ENCODE peak calls at places on chromosomes 11 and 22, in ten cellular contexts. One of them, this sample, is unnamed.

GRCh38 chr11:83566948-83567347 is 280.8 kb upstream of the CCDC90B start:
- DNase-seq in NCI-H69: peak
- DNase-seq in natural killer cell treated with Interleukin-12 subunit alpha and Interleukin-12 subunit beta and Interleukin-15 and Interleukin-18, amount 100 ng/mL, for 72 hours: no peak
- DNase-seq in kidney tubule cell: peak
- DNase-seq in activated naive CD4-positive, alpha-beta T cell treated with anti-CD3 and anti-CD28 coated beads, Interleukin-2, amount 10 ng/mL, durations not matched to agents 7 days and 5 days: no peak
- DNase-seq in stimulated activated CD4-positive, alpha-beta T cell treated with anti-CD3 and anti-CD28 coated beads, Interleukin-15, amount 100 ng/mL, for 24 hours: no peak
- DNase-seq in fibroblast of lung: peak
- DNase-seq in Peyer's patch: no peak
- DNase-seq in esophagus squamous epithelium: no peak
- DNase-seq in ecto neural progenitor cell: no peak
- DNase-seq in this sample: peak

GRCh38 chr11:104795511-104796213 is 102.6 kb downstream of the CASP12 start:
- DNase-seq in Peyer's patch: no peak
- DNase-seq in esophagus squamous epithelium: no peak
- DNase-seq in activated naive CD4-positive, alpha-beta T cell treated with anti-CD3 and anti-CD28 coated beads, Interleukin-2, amount 10 ng/mL, durations not matched to agents 7 days and 5 days: no peak
- DNase-seq in NCI-H69: peak
- DNase-seq in stimulated activated CD4-positive, alpha-beta T cell treated with anti-CD3 and anti-CD28 coated beads, Interleukin-15, amount 100 ng/mL, for 24 hours: no peak
- DNase-seq in ecto neural progenitor cell: no peak
- DNase-seq in kidney tubule cell: no peak
- DNase-seq in fibroblast of lung: no peak
- DNase-seq in natural killer cell treated with Interleukin-12 subunit alpha and Interleukin-12 subunit beta and Interleukin-15 and Interleukin-18, amount 100 ng/mL, for 72 hours: no peak
- DNase-seq in this sample: no peak

GRCh38 chr22:36595154-36595553 is 66.2 kb upstream of the EIF3D start:
- DNase-seq in Peyer's patch: no peak
- DNase-seq in natural killer cell treated with Interleukin-12 subunit alpha and Interleukin-12 subunit beta and Interleukin-15 and Interleukin-18, amount 100 ng/mL, for 72 hours: no peak
- DNase-seq in fibroblast of lung: no peak
- DNase-seq in esophagus squamous epithelium: no peak
- DNase-seq in kidney tubule cell: no peak
- DNase-seq in NCI-H69: no peak
- DNase-seq in activated naive CD4-positive, alpha-beta T cell treated with anti-CD3 and anti-CD28 coated beads, Interleukin-2, amount 10 ng/mL, durations not matched to agents 7 days and 5 days: no peak
- DNase-seq in stimulated activated CD4-positive, alpha-beta T cell treated with anti-CD3 and anti-CD28 coated beads, Interleukin-15, amount 100 ng/mL, for 24 hours: no peak
- DNase-seq in ecto neural progenitor cell: no peak
- DNase-seq in this sample: no peak

GRCh38 chr11:47071341-47071740 is 105.3 kb downstream of the ARFGAP2 start:
- DNase-seq in natural killer cell treated with Interleukin-12 subunit alpha and Interleukin-12 subunit beta and Interleukin-15 and Interleukin-18, amount 100 ng/mL, for 72 hours: no peak
- DNase-seq in kidney tubule cell: no peak
- DNase-seq in esophagus squamous epithelium: no peak
- DNase-seq in activated naive CD4-positive, alpha-beta T cell treated with anti-CD3 and anti-CD28 coated beads, Interleukin-2, amount 10 ng/mL, durations not matched to agents 7 days and 5 days: no peak
- DNase-seq in Peyer's patch: no peak
- DNase-seq in stimulated activated CD4-positive, alpha-beta T cell treated with anti-CD3 and anti-CD28 coated beads, Interleukin-15, amount 100 ng/mL, for 24 hours: no peak
- DNase-seq in ecto neural progenitor cell: no peak
- DNase-seq in fibroblast of lung: no peak
- DNase-seq in NCI-H69: no peak
- DNase-seq in this sample: peak

GRCh38 chr11:76790251-76790650 is 7.1 kb downstream of the TSKU start:
- DNase-seq in esophagus squamous epithelium: no peak
- DNase-seq in kidney tubule cell: no peak
- DNase-seq in NCI-H69: no peak
- DNase-seq in Peyer's patch: no peak
- DNase-seq in stimulated activated CD4-positive, alpha-beta T cell treated with anti-CD3 and anti-CD28 coated beads, Interleukin-15, amount 100 ng/mL, for 24 hours: no peak
- DNase-seq in fibroblast of lung: no peak
- DNase-seq in natural killer cell treated with Interleukin-12 subunit alpha and Interleukin-12 subunit beta and Interleukin-15 and Interleukin-18, amount 100 ng/mL, for 72 hours: peak
- DNase-seq in ecto neural progenitor cell: peak
- DNase-seq in activated naive CD4-positive, alpha-beta T cell treated with anti-CD3 and anti-CD28 coated beads, Interleukin-2, amount 10 ng/mL, durations not matched to agents 7 days and 5 days: no peak
- DNase-seq in this sample: no peak

GRCh38 chr22:19143967-19144400 is 467 bp downstream of the ESS2 start:
- DNase-seq in activated naive CD4-positive, alpha-beta T cell treated with anti-CD3 and anti-CD28 coated beads, Interleukin-2, amount 10 ng/mL, durations not matched to agents 7 days and 5 days: peak
- DNase-seq in natural killer cell treated with Interleukin-12 subunit alpha and Interleukin-12 subunit beta and Interleukin-15 and Interleukin-18, amount 100 ng/mL, for 72 hours: peak
- DNase-seq in stimulated activated CD4-positive, alpha-beta T cell treated with anti-CD3 and anti-CD28 coated beads, Interleukin-15, amount 100 ng/mL, for 24 hours: peak
- DNase-seq in Peyer's patch: no peak
- DNase-seq in kidney tubule cell: peak
- DNase-seq in esophagus squamous epithelium: no peak
- DNase-seq in fibroblast of lung: peak
- DNase-seq in NCI-H69: no peak
- DNase-seq in ecto neural progenitor cell: no peak
- DNase-seq in this sample: no peak

GRCh38 chr11:19359425-19360000 is 118.8 kb upstream of the E2F8 start:
- DNase-seq in Peyer's patch: no peak
- DNase-seq in stimulated activated CD4-positive, alpha-beta T cell treated with anti-CD3 and anti-CD28 coated beads, Interleukin-15, amount 100 ng/mL, for 24 hours: no peak
- DNase-seq in esophagus squamous epithelium: no peak
- DNase-seq in ecto neural progenitor cell: no peak
- DNase-seq in fibroblast of lung: peak
- DNase-seq in kidney tubule cell: peak
- DNase-seq in NCI-H69: no peak
- DNase-seq in natural killer cell treated with Interleukin-12 subunit alpha and Interleukin-12 subunit beta and Interleukin-15 and Interleukin-18, amount 100 ng/mL, for 72 hours: no peak
- DNase-seq in activated naive CD4-positive, alpha-beta T cell treated with anti-CD3 and anti-CD28 coated beads, Interleukin-2, amount 10 ng/mL, durations not matched to agents 7 days and 5 days: no peak
- DNase-seq in this sample: no peak

GRCh38 chr11:77474509-77475070 is 696 bp upstream of the PAK1 start:
- DNase-seq in ecto neural progenitor cell: no peak
- DNase-seq in kidney tubule cell: no peak
- DNase-seq in activated naive CD4-positive, alpha-beta T cell treated with anti-CD3 and anti-CD28 coated beads, Interleukin-2, amount 10 ng/mL, durations not matched to agents 7 days and 5 days: no peak
- DNase-seq in Peyer's patch: no peak
- DNase-seq in fibroblast of lung: no peak
- DNase-seq in NCI-H69: peak
- DNase-seq in stimulated activated CD4-positive, alpha-beta T cell treated with anti-CD3 and anti-CD28 coated beads, Interleukin-15, amount 100 ng/mL, for 24 hours: no peak
- DNase-seq in esophagus squamous epithelium: no peak
- DNase-seq in natural killer cell treated with Interleukin-12 subunit alpha and Interleukin-12 subunit beta and Interleukin-15 and Interleukin-18, amount 100 ng/mL, for 72 hours: no peak
- DNase-seq in this sample: peak

GRCh38 chr11:102762414-102762813 is 18.0 kb downstream of the MMP10 start:
- DNase-seq in fibroblast of lung: peak
- DNase-seq in Peyer's patch: no peak
- DNase-seq in esophagus squamous epithelium: no peak
- DNase-seq in activated naive CD4-positive, alpha-beta T cell treated with anti-CD3 and anti-CD28 coated beads, Interleukin-2, amount 10 ng/mL, durations not matched to agents 7 days and 5 days: no peak
- DNase-seq in natural killer cell treated with Interleukin-12 subunit alpha and Interleukin-12 subunit beta and Interleukin-15 and Interleukin-18, amount 100 ng/mL, for 72 hours: no peak
- DNase-seq in kidney tubule cell: peak
- DNase-seq in ecto neural progenitor cell: no peak
- DNase-seq in NCI-H69: peak
- DNase-seq in stimulated activated CD4-positive, alpha-beta T cell treated with anti-CD3 and anti-CD28 coated beads, Interleukin-15, amount 100 ng/mL, for 24 hours: no peak
- DNase-seq in this sample: peak

GRCh38 chr22:17781319-17782031 is 7.2 kb upstream of the BID start:
- DNase-seq in kidney tubule cell: peak
- DNase-seq in fibroblast of lung: peak
- DNase-seq in stimulated activated CD4-positive, alpha-beta T cell treated with anti-CD3 and anti-CD28 coated beads, Interleukin-15, amount 100 ng/mL, for 24 hours: peak
- DNase-seq in ecto neural progenitor cell: no peak
- DNase-seq in esophagus squamous epithelium: no peak
- DNase-seq in NCI-H69: peak
- DNase-seq in Peyer's patch: no peak
- DNase-seq in natural killer cell treated with Interleukin-12 subunit alpha and Interleukin-12 subunit beta and Interleukin-15 and Interleukin-18, amount 100 ng/mL, for 72 hours: peak
- DNase-seq in activated naive CD4-positive, alpha-beta T cell treated with anti-CD3 and anti-CD28 coated beads, Interleukin-2, amount 10 ng/mL, durations not matched to agents 7 days and 5 days: peak
- DNase-seq in this sample: no peak

GRCh38 chr11:113204280-113204679 is 110.1 kb upstream of the TTC12 start:
- DNase-seq in fibroblast of lung: no peak
- DNase-seq in kidney tubule cell: no peak
- DNase-seq in NCI-H69: no peak
- DNase-seq in stimulated activated CD4-positive, alpha-beta T cell treated with anti-CD3 and anti-CD28 coated beads, Interleukin-15, amount 100 ng/mL, for 24 hours: no peak
- DNase-seq in esophagus squamous epithelium: no peak
- DNase-seq in activated naive CD4-positive, alpha-beta T cell treated with anti-CD3 and anti-CD28 coated beads, Interleukin-2, amount 10 ng/mL, durations not matched to agents 7 days and 5 days: no peak
- DNase-seq in Peyer's patch: no peak
- DNase-seq in ecto neural progenitor cell: no peak
- DNase-seq in natural killer cell treated with Interleukin-12 subunit alpha and Interleukin-12 subunit beta and Interleukin-15 and Interleukin-18, amount 100 ng/mL, for 72 hours: no peak
- DNase-seq in this sample: no peak

GRCh38 chr11:88183233-88183632 is 8.0 kb upstream of the RAB38 start:
- DNase-seq in NCI-H69: no peak
- DNase-seq in Peyer's patch: no peak
- DNase-seq in ecto neural progenitor cell: no peak
- DNase-seq in natural killer cell treated with Interleukin-12 subunit alpha and Interleukin-12 subunit beta and Interleukin-15 and Interleukin-18, amount 100 ng/mL, for 72 hours: no peak
- DNase-seq in esophagus squamous epithelium: no peak
- DNase-seq in activated naive CD4-positive, alpha-beta T cell treated with anti-CD3 and anti-CD28 coated beads, Interleukin-2, amount 10 ng/mL, durations not matched to agents 7 days and 5 days: no peak
- DNase-seq in fibroblast of lung: no peak
- DNase-seq in kidney tubule cell: no peak
- DNase-seq in stimulated activated CD4-positive, alpha-beta T cell treated with anti-CD3 and anti-CD28 coated beads, Interleukin-15, amount 100 ng/mL, for 24 hours: no peak
- DNase-seq in this sample: no peak

GRCh38 chr11:116861539-116861938 is 24.1 kb upstream of the APOA1 start:
- DNase-seq in NCI-H69: no peak
- DNase-seq in activated naive CD4-positive, alpha-beta T cell treated with anti-CD3 and anti-CD28 coated beads, Interleukin-2, amount 10 ng/mL, durations not matched to agents 7 days and 5 days: no peak
- DNase-seq in Peyer's patch: no peak
- DNase-seq in natural killer cell treated with Interleukin-12 subunit alpha and Interleukin-12 subunit beta and Interleukin-15 and Interleukin-18, amount 100 ng/mL, for 72 hours: no peak
- DNase-seq in fibroblast of lung: peak
- DNase-seq in esophagus squamous epithelium: no peak
- DNase-seq in stimulated activated CD4-positive, alpha-beta T cell treated with anti-CD3 and anti-CD28 coated beads, Interleukin-15, amount 100 ng/mL, for 24 hours: no peak
- DNase-seq in kidney tubule cell: peak
- DNase-seq in ecto neural progenitor cell: no peak
- DNase-seq in this sample: no peak

GRCh38 chr11:371051-371450 is 1.8 kb downstream of the B4GALNT4 start:
- DNase-seq in kidney tubule cell: no peak
- DNase-seq in natural killer cell treated with Interleukin-12 subunit alpha and Interleukin-12 subunit beta and Interleukin-15 and Interleukin-18, amount 100 ng/mL, for 72 hours: peak
- DNase-seq in esophagus squamous epithelium: no peak
- DNase-seq in ecto neural progenitor cell: no peak
- DNase-seq in stimulated activated CD4-positive, alpha-beta T cell treated with anti-CD3 and anti-CD28 coated beads, Interleukin-15, amount 100 ng/mL, for 24 hours: no peak
- DNase-seq in fibroblast of lung: no peak
- DNase-seq in activated naive CD4-positive, alpha-beta T cell treated with anti-CD3 and anti-CD28 coated beads, Interleukin-2, amount 10 ng/mL, durations not matched to agents 7 days and 5 days: no peak
- DNase-seq in NCI-H69: no peak
- DNase-seq in Peyer's patch: no peak
- DNase-seq in this sample: no peak

GRCh38 chr11:36467913-36468312 is 42.2 kb downstream of the TRAF6 start:
- DNase-seq in NCI-H69: no peak
- DNase-seq in fibroblast of lung: no peak
- DNase-seq in esophagus squamous epithelium: no peak
- DNase-seq in natural killer cell treated with Interleukin-12 subunit alpha and Interleukin-12 subunit beta and Interleukin-15 and Interleukin-18, amount 100 ng/mL, for 72 hours: no peak
- DNase-seq in activated naive CD4-positive, alpha-beta T cell treated with anti-CD3 and anti-CD28 coated beads, Interleukin-2, amount 10 ng/mL, durations not matched to agents 7 days and 5 days: no peak
- DNase-seq in stimulated activated CD4-positive, alpha-beta T cell treated with anti-CD3 and anti-CD28 coated beads, Interleukin-15, amount 100 ng/mL, for 24 hours: no peak
- DNase-seq in ecto neural progenitor cell: peak
- DNase-seq in kidney tubule cell: no peak
- DNase-seq in Peyer's patch: no peak
- DNase-seq in this sample: no peak

GRCh38 chr22:43183496-43184263 is 3.3 kb downstream of the TTLL12 start:
- DNase-seq in stimulated activated CD4-positive, alpha-beta T cell treated with anti-CD3 and anti-CD28 coated beads, Interleukin-15, amount 100 ng/mL, for 24 hours: no peak
- DNase-seq in esophagus squamous epithelium: no peak
- DNase-seq in NCI-H69: no peak
- DNase-seq in fibroblast of lung: peak
- DNase-seq in natural killer cell treated with Interleukin-12 subunit alpha and Interleukin-12 subunit beta and Interleukin-15 and Interleukin-18, amount 100 ng/mL, for 72 hours: no peak
- DNase-seq in activated naive CD4-positive, alpha-beta T cell treated with anti-CD3 and anti-CD28 coated beads, Interleukin-2, amount 10 ng/mL, durations not matched to agents 7 days and 5 days: no peak
- DNase-seq in kidney tubule cell: peak
- DNase-seq in Peyer's patch: no peak
- DNase-seq in ecto neural progenitor cell: no peak
- DNase-seq in this sample: no peak

GRCh38 chr22:19972652-19973550 is 31.3 kb upstream of the TXNRD2 start:
- DNase-seq in natural killer cell treated with Interleukin-12 subunit alpha and Interleukin-12 subunit beta and Interleukin-15 and Interleukin-18, amount 100 ng/mL, for 72 hours: no peak
- DNase-seq in stimulated activated CD4-positive, alpha-beta T cell treated with anti-CD3 and anti-CD28 coated beads, Interleukin-15, amount 100 ng/mL, for 24 hours: no peak
- DNase-seq in Peyer's patch: no peak
- DNase-seq in activated naive CD4-positive, alpha-beta T cell treated with anti-CD3 and anti-CD28 coated beads, Interleukin-2, amount 10 ng/mL, durations not matched to agents 7 days and 5 days: no peak
- DNase-seq in NCI-H69: no peak
- DNase-seq in ecto neural progenitor cell: no peak
- DNase-seq in esophagus squamous epithelium: no peak
- DNase-seq in kidney tubule cell: no peak
- DNase-seq in fibroblast of lung: no peak
- DNase-seq in this sample: no peak

GRCh38 chr22:45549739-45550138 is 47.1 kb downstream of the FBLN1 start:
- DNase-seq in activated naive CD4-positive, alpha-beta T cell treated with anti-CD3 and anti-CD28 coated beads, Interleukin-2, amount 10 ng/mL, durations not matched to agents 7 days and 5 days: no peak
- DNase-seq in Peyer's patch: no peak
- DNase-seq in natural killer cell treated with Interleukin-12 subunit alpha and Interleukin-12 subunit beta and Interleukin-15 and Interleukin-18, amount 100 ng/mL, for 72 hours: no peak
- DNase-seq in fibroblast of lung: no peak
- DNase-seq in ecto neural progenitor cell: no peak
- DNase-seq in kidney tubule cell: no peak
- DNase-seq in NCI-H69: no peak
- DNase-seq in stimulated activated CD4-positive, alpha-beta T cell treated with anti-CD3 and anti-CD28 coated beads, Interleukin-15, amount 100 ng/mL, for 24 hours: no peak
- DNase-seq in esophagus squamous epithelium: no peak
- DNase-seq in this sample: no peak

GRCh38 chr11:35003658-35004057 is 87.2 kb downstream of the PDHX start:
- DNase-seq in ecto neural progenitor cell: no peak
- DNase-seq in esophagus squamous epithelium: no peak
- DNase-seq in Peyer's patch: no peak
- DNase-seq in stimulated activated CD4-positive, alpha-beta T cell treated with anti-CD3 and anti-CD28 coated beads, Interleukin-15, amount 100 ng/mL, for 24 hours: no peak
- DNase-seq in NCI-H69: no peak
- DNase-seq in activated naive CD4-positive, alpha-beta T cell treated with anti-CD3 and anti-CD28 coated beads, Interleukin-2, amount 10 ng/mL, durations not matched to agents 7 days and 5 days: no peak
- DNase-seq in kidney tubule cell: no peak
- DNase-seq in natural killer cell treated with Interleukin-12 subunit alpha and Interleukin-12 subunit beta and Interleukin-15 and Interleukin-18, amount 100 ng/mL, for 72 hours: no peak
- DNase-seq in fibroblast of lung: peak
- DNase-seq in this sample: no peak

GRCh38 chr11:131666006-131666405 is 295.6 kb downstream of the NTM start:
- DNase-seq in esophagus squamous epithelium: no peak
- DNase-seq in NCI-H69: no peak
- DNase-seq in activated naive CD4-positive, alpha-beta T cell treated with anti-CD3 and anti-CD28 coated beads, Interleukin-2, amount 10 ng/mL, durations not matched to agents 7 days and 5 days: no peak
- DNase-seq in ecto neural progenitor cell: no peak
- DNase-seq in kidney tubule cell: no peak
- DNase-seq in stimulated activated CD4-positive, alpha-beta T cell treated with anti-CD3 and anti-CD28 coated beads, Interleukin-15, amount 100 ng/mL, for 24 hours: no peak
- DNase-seq in fibroblast of lung: no peak
- DNase-seq in Peyer's patch: no peak
- DNase-seq in natural killer cell treated with Interleukin-12 subunit alpha and Interleukin-12 subunit beta and Interleukin-15 and Interleukin-18, amount 100 ng/mL, for 72 hours: no peak
- DNase-seq in this sample: no peak

GRCh38 chr11:127114035-127114434 is 113.5 kb upstream of the KIRREL3 start:
- DNase-seq in esophagus squamous epithelium: no peak
- DNase-seq in fibroblast of lung: no peak
- DNase-seq in stimulated activated CD4-positive, alpha-beta T cell treated with anti-CD3 and anti-CD28 coated beads, Interleukin-15, amount 100 ng/mL, for 24 hours: no peak
- DNase-seq in Peyer's patch: no peak
- DNase-seq in natural killer cell treated with Interleukin-12 subunit alpha and Interleukin-12 subunit beta and Interleukin-15 and Interleukin-18, amount 100 ng/mL, for 72 hours: no peak
- DNase-seq in kidney tubule cell: no peak
- DNase-seq in NCI-H69: peak
- DNase-seq in activated naive CD4-positive, alpha-beta T cell treated with anti-CD3 and anti-CD28 coated beads, Interleukin-2, amount 10 ng/mL, durations not matched to agents 7 days and 5 days: no peak
- DNase-seq in ecto neural progenitor cell: no peak
- DNase-seq in this sample: peak

GRCh38 chr22:37193629-37194191 is 5.7 kb upstream of the C1QTNF6 start:
- DNase-seq in esophagus squamous epithelium: no peak
- DNase-seq in fibroblast of lung: peak
- DNase-seq in kidney tubule cell: peak
- DNase-seq in ecto neural progenitor cell: no peak
- DNase-seq in stimulated activated CD4-positive, alpha-beta T cell treated with anti-CD3 and anti-CD28 coated beads, Interleukin-15, amount 100 ng/mL, for 24 hours: peak
- DNase-seq in activated naive CD4-positive, alpha-beta T cell treated with anti-CD3 and anti-CD28 coated beads, Interleukin-2, amount 10 ng/mL, durations not matched to agents 7 days and 5 days: peak
- DNase-seq in natural killer cell treated with Interleukin-12 subunit alpha and Interleukin-12 subunit beta and Interleukin-15 and Interleukin-18, amount 100 ng/mL, for 72 hours: peak
- DNase-seq in NCI-H69: peak
- DNase-seq in Peyer's patch: peak
- DNase-seq in this sample: peak

GRCh38 chr11:9001736-9002135 is 2.1 kb downstream of the NRIP3 start:
- DNase-seq in activated naive CD4-positive, alpha-beta T cell treated with anti-CD3 and anti-CD28 coated beads, Interleukin-2, amount 10 ng/mL, durations not matched to agents 7 days and 5 days: no peak
- DNase-seq in NCI-H69: peak
- DNase-seq in fibroblast of lung: peak
- DNase-seq in esophagus squamous epithelium: no peak
- DNase-seq in natural killer cell treated with Interleukin-12 subunit alpha and Interleukin-12 subunit beta and Interleukin-15 and Interleukin-18, amount 100 ng/mL, for 72 hours: no peak
- DNase-seq in stimulated activated CD4-positive, alpha-beta T cell treated with anti-CD3 and anti-CD28 coated beads, Interleukin-15, amount 100 ng/mL, for 24 hours: peak
- DNase-seq in ecto neural progenitor cell: no peak
- DNase-seq in Peyer's patch: no peak
- DNase-seq in kidney tubule cell: peak
- DNase-seq in this sample: no peak

GRCh38 chr22:20750461-20751184 is 23.3 kb upstream of the SERPIND1 start:
- DNase-seq in stimulated activated CD4-positive, alpha-beta T cell treated with anti-CD3 and anti-CD28 coated beads, Interleukin-15, amount 100 ng/mL, for 24 hours: peak
- DNase-seq in fibroblast of lung: peak
- DNase-seq in NCI-H69: peak
- DNase-seq in esophagus squamous epithelium: no peak
- DNase-seq in kidney tubule cell: peak
- DNase-seq in natural killer cell treated with Interleukin-12 subunit alpha and Interleukin-12 subunit beta and Interleukin-15 and Interleukin-18, amount 100 ng/mL, for 72 hours: peak
- DNase-seq in ecto neural progenitor cell: no peak
- DNase-seq in Peyer's patch: peak
- DNase-seq in activated naive CD4-positive, alpha-beta T cell treated with anti-CD3 and anti-CD28 coated beads, Interleukin-2, amount 10 ng/mL, durations not matched to agents 7 days and 5 days: no peak
- DNase-seq in this sample: peak

GRCh38 chr22:48929276-48929790 is 898.3 kb downstream of the BRD1 start:
- DNase-seq in esophagus squamous epithelium: no peak
- DNase-seq in activated naive CD4-positive, alpha-beta T cell treated with anti-CD3 and anti-CD28 coated beads, Interleukin-2, amount 10 ng/mL, durations not matched to agents 7 days and 5 days: no peak
- DNase-seq in Peyer's patch: no peak
- DNase-seq in ecto neural progenitor cell: peak
- DNase-seq in NCI-H69: no peak
- DNase-seq in stimulated activated CD4-positive, alpha-beta T cell treated with anti-CD3 and anti-CD28 coated beads, Interleukin-15, amount 100 ng/mL, for 24 hours: no peak
- DNase-seq in natural killer cell treated with Interleukin-12 subunit alpha and Interleukin-12 subunit beta and Interleukin-15 and Interleukin-18, amount 100 ng/mL, for 72 hours: no peak
- DNase-seq in fibroblast of lung: no peak
- DNase-seq in kidney tubule cell: no peak
- DNase-seq in this sample: no peak

GRCh38 chr11:110565344-110565684 is 135.6 kb downstream of the FDX1 start:
- DNase-seq in NCI-H69: peak
- DNase-seq in natural killer cell treated with Interleukin-12 subunit alpha and Interleukin-12 subunit beta and Interleukin-15 and Interleukin-18, amount 100 ng/mL, for 72 hours: no peak
- DNase-seq in esophagus squamous epithelium: no peak
- DNase-seq in stimulated activated CD4-positive, alpha-beta T cell treated with anti-CD3 and anti-CD28 coated beads, Interleukin-15, amount 100 ng/mL, for 24 hours: no peak
- DNase-seq in activated naive CD4-positive, alpha-beta T cell treated with anti-CD3 and anti-CD28 coated beads, Interleukin-2, amount 10 ng/mL, durations not matched to agents 7 days and 5 days: no peak
- DNase-seq in kidney tubule cell: no peak
- DNase-seq in Peyer's patch: no peak
- DNase-seq in fibroblast of lung: peak
- DNase-seq in ecto neural progenitor cell: peak
- DNase-seq in this sample: no peak

GRCh38 chr11:127993788-127994187 is 593.6 kb downstream of the ETS1 start:
- DNase-seq in esophagus squamous epithelium: no peak
- DNase-seq in fibroblast of lung: no peak
- DNase-seq in natural killer cell treated with Interleukin-12 subunit alpha and Interleukin-12 subunit beta and Interleukin-15 and Interleukin-18, amount 100 ng/mL, for 72 hours: no peak
- DNase-seq in activated naive CD4-positive, alpha-beta T cell treated with anti-CD3 and anti-CD28 coated beads, Interleukin-2, amount 10 ng/mL, durations not matched to agents 7 days and 5 days: no peak
- DNase-seq in NCI-H69: no peak
- DNase-seq in kidney tubule cell: no peak
- DNase-seq in stimulated activated CD4-positive, alpha-beta T cell treated with anti-CD3 and anti-CD28 coated beads, Interleukin-15, amount 100 ng/mL, for 24 hours: peak
- DNase-seq in ecto neural progenitor cell: no peak
- DNase-seq in Peyer's patch: no peak
- DNase-seq in this sample: no peak

GRCh38 chr11:8829556-8829955 is 81.4 kb upstream of the AKIP1 start:
- DNase-seq in kidney tubule cell: no peak
- DNase-seq in activated naive CD4-positive, alpha-beta T cell treated with anti-CD3 and anti-CD28 coated beads, Interleukin-2, amount 10 ng/mL, durations not matched to agents 7 days and 5 days: no peak
- DNase-seq in natural killer cell treated with Interleukin-12 subunit alpha and Interleukin-12 subunit beta and Interleukin-15 and Interleukin-18, amount 100 ng/mL, for 72 hours: no peak
- DNase-seq in esophagus squamous epithelium: no peak
- DNase-seq in NCI-H69: no peak
- DNase-seq in ecto neural progenitor cell: peak
- DNase-seq in stimulated activated CD4-positive, alpha-beta T cell treated with anti-CD3 and anti-CD28 coated beads, Interleukin-15, amount 100 ng/mL, for 24 hours: no peak
- DNase-seq in fibroblast of lung: no peak
- DNase-seq in Peyer's patch: no peak
- DNase-seq in this sample: no peak